ENCODE peak calls at places on chromosomes 3 and 15, in six cellular contexts. F, A, Q, O, P and G are unnamed samples. For H3K4me1, the result is how much of the 10 kb centered on the place peaks cover.

GRCh38 chr3:51681453-51681852 is 10.4 kb downstream of the TEX264 start:
- DNase-seq in Q (no peak), A (peak), P (no peak), F (peak), O (no peak), G (no peak)

GRCh38 chr15:90762109-90762508 is 45.0 kb downstream of the BLM start:
- DNase-seq in P (no peak), F (peak), O (peak), A (peak), Q (peak), G (no peak)

GRCh38 chr15:65952425-65953053 is 83.2 kb downstream of the RAB11A start:
- DNase-seq in P (no peak), O (peak), A (peak), F (peak), Q (no peak), G (peak)

GRCh38 chr3:56269755-56270154 is 198.5 kb downstream of the ERC2 start:
- DNase-seq in O (no peak), F (no peak), A (peak), Q (no peak), P (no peak), G (no peak)

GRCh38 chr3:54830658-54831057 is 97.2 kb downstream of the LRTM1 start:
- DNase-seq in P (no peak), O (peak), A (no peak), F (peak), Q (no peak), G (peak)

GRCh38 chr3:32451049-32451659 is 51.5 kb downstream of the CMTM6 start:
- DNase-seq in F (no peak), Q (no peak), P (no peak), A (peak), O (no peak), G (no peak)

GRCh38 chr15:33114484-33114767 is 80.1 kb downstream of the FMN1 start:
- DNase-seq in F (peak), O (no peak), P (no peak), A (no peak), Q (no peak), G (no peak)

GRCh38 chr3:170414202-170414663 is 4.4 kb upstream of the CLDN11 start:
- DNase-seq in A (peak), F (peak), P (no peak), Q (no peak), O (peak), G (peak)

GRCh38 chr3:188649521-188649920 is 495.6 kb downstream of the LPP start:
- DNase-seq in P (no peak), Q (no peak), O (no peak), F (peak), A (no peak), G (no peak)

GRCh38 chr15:74006774-74007639 is 12.5 kb downstream of the PML start:
- DNase-seq in F (no peak), Q (no peak), A (no peak), O (no peak), P (no peak), G (no peak)

GRCh38 chr3:55166577-55167555 is 239.0 kb upstream of the LRTM1 start:
- DNase-seq in F (peak), Q (no peak), A (no peak), P (no peak), O (no peak), G (no peak)

GRCh38 chr3:40790741-40791140 is 266.0 kb downstream of the ZNF621 start:
- DNase-seq in O (no peak), F (no peak), Q (no peak), A (no peak), P (no peak), G (no peak)

GRCh38 chr15:39283531-39283930 is 297.3 kb upstream of the THBS1 start:
- DNase-seq in O (no peak), P (no peak), Q (no peak), F (peak), A (no peak), G (no peak)

GRCh38 chr3:87298111-87298718 is 21.8 kb upstream of the POU1F1 start:
- DNase-seq in F (peak), P (no peak), A (no peak), O (no peak), Q (no peak), G (no peak)

GRCh38 chr3:198064420-198064819 is 104.4 kb downstream of the LMLN start:
- DNase-seq in F (no peak), A (no peak), O (no peak), Q (no peak), P (no peak), G (no peak)

GRCh38 chr15:23049984-23050628 is 10.7 kb upstream of the TUBGCP5 start:
- DNase-seq in O (no peak), P (no peak), F (no peak), Q (no peak), A (no peak), G (no peak)

GRCh38 chr15:58732620-58733363 is 16.7 kb downstream of the ADAM10 start:
- DNase-seq in O (no peak), Q (no peak), P (no peak), A (no peak), F (no peak), G (no peak)

GRCh38 chr15:58737298-58737697 is 12.2 kb downstream of the ADAM10 start:
- DNase-seq in F (no peak), O (no peak), Q (no peak), P (no peak), A (no peak), G (no peak)

GRCh38 chr15:58731756-58732535 is 17.6 kb downstream of the ADAM10 start:
- DNase-seq in A (no peak), P (no peak), Q (no peak), F (peak), O (no peak), G (no peak)

GRCh38 chr15:58736244-58736643 is 13.3 kb downstream of the ADAM10 start:
- DNase-seq in F (no peak), O (no peak), Q (no peak), P (no peak), A (no peak), G (no peak)

GRCh38 chr15:58734859-58735258 is 14.6 kb downstream of the ADAM10 start:
- DNase-seq in P (no peak), F (no peak), A (no peak), Q (no peak), O (no peak), G (no peak)
- H3K4me1 ChIP-seq in P (under half), F (under half), A (under half), Q (under half), O (under half), G (under half)

GRCh38 chr3:62665627-62666433 is 209.4 kb downstream of the CADPS start:
- DNase-seq in P (peak), A (peak), F (peak), O (peak), Q (peak), G (peak)
- H3K4me3 ChIP-seq in P (no peak), A (no peak), F (no peak), O (no peak), Q (no peak), G (no peak)

GRCh38 chr3:134881305-134881704 is 86.2 kb downstream of the EPHB1 start:
- DNase-seq in Q (no peak), F (no peak), P (no peak), O (peak), A (no peak), G (no peak)

GRCh38 chr3:134886991-134887390 is 91.9 kb downstream of the EPHB1 start:
- DNase-seq in P (no peak), A (no peak), F (no peak), Q (no peak), O (no peak), G (no peak)

GRCh38 chr3:134883697-134884385 is 88.8 kb downstream of the EPHB1 start:
- DNase-seq in P (no peak), Q (peak), A (no peak), F (no peak), O (no peak), G (no peak)

GRCh38 chr3:134880431-134880830 is 85.4 kb downstream of the EPHB1 start:
- DNase-seq in F (no peak), Q (no peak), P (no peak), O (no peak), A (no peak), G (no peak)

GRCh38 chr3:134885877-134886621 is 91.0 kb downstream of the EPHB1 start:
- DNase-seq in Q (no peak), F (no peak), O (peak), A (no peak), P (no peak), G (no peak)
- TF ChIP-seq CTCF in Q (no peak), F (no peak), O (peak), A (no peak), P (no peak), G (no peak)

DNA sequence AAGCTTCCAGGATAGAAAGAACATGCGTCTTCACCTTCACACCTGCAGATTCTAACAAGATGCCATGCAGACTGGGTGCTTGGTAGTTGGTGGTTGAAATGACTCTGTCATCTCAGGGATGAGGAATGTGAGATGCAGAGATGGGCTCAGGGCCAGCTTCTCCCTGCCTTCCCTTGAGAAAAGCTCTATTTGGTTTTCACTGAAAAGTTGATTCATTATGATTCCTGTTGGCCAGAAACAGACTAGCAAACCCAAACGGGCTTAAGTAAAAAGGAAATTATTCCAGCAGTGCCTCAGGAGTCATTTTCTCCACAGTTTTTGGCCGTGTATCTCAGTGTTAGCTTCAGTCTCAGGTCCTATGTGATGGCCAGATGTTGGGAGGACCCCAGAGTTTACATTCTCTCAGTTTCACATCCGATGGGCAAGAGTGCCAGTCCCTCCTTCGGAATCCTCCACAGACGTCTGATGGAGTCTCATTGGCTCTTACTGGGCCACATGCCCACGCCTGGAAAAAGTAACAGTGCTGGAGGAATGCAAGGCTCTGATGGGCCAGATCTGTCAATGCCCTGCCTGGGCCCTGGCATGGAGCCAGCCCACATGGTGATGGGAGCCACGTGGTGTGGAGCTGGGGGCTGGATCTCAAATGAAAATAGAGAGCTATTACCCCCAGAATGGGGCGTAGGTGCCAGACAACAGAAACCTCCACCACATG is 22.3 kb upstream of the SACM1L start:
- DNase-seq in P (no peak), O (no peak), A (peak), F (peak), Q (peak), G (no peak)
- H3K4me1 ChIP-seq in P (under half), O (under half), A (under half), F (under half), Q (under half), G (under half)

GRCh38 chr15:52682200-52682599 is 3.0 kb upstream of the ATOSA start:
- DNase-seq in Q (no peak), P (no peak), A (no peak), O (no peak), F (no peak), G (no peak)

GRCh38 chr15:52681441-52681840 is 2.3 kb upstream of the ATOSA start:
- DNase-seq in A (no peak), Q (no peak), F (no peak), O (no peak), P (no peak), G (no peak)

GRCh38 chr15:52680756-52681155 is 1.6 kb upstream of the ATOSA start:
- DNase-seq in P (no peak), O (no peak), Q (no peak), A (no peak), F (no peak), G (no peak)

GRCh38 chr15:52683585-52683984 is 4.4 kb upstream of the ATOSA start:
- DNase-seq in Q (no peak), O (no peak), P (no peak), A (no peak), F (no peak), G (no peak)

GRCh38 chr15:52682776-52683175 is 3.6 kb upstream of the ATOSA start:
- DNase-seq in A (no peak), P (no peak), Q (no peak), F (no peak), O (no peak), G (no peak)
- H3K4me3 ChIP-seq in A (no peak), P (no peak), Q (no peak), F (no peak), O (peak), G (no peak)

GRCh38 chr15:92393287-92393993 is at the start of gene ST8SIA2:
- DNase-seq in A (no peak), Q (peak), F (no peak), O (peak), P (no peak), G (no peak)
- TF ChIP-seq CTCF in A (no peak), Q (no peak), F (no peak), O (no peak), P (no peak), G (no peak)

GRCh38 chr15:50774450-50774849 is 8.9 kb upstream of the SPPL2A start:
- DNase-seq in F (peak), O (no peak), P (no peak), A (no peak), Q (no peak), G (no peak)
- H3K4me1 ChIP-seq in F (under half), O (under half), P (under half), A (under half), Q (under half), G (under half)

GRCh38 chr15:78931439-78931981 is 13.3 kb downstream of the CTSH start:
- DNase-seq in F (no peak), P (peak), O (peak), Q (no peak), A (no peak), G (no peak)
- H3K4me3 ChIP-seq in F (no peak), P (no peak), O (no peak), Q (no peak), A (no peak), G (no peak)